ENCODE peak calls at places on chromosomes 6 and 20, in five cellular contexts. V is adipocyte, L is HS-5, U is coronary artery, D is OCI-LY7. M is an unnamed sample.

GRCh38 chr20:41173791-41174341 is 36.5 kb downstream of the PLCG1 start:
- DNase-seq in V (no peak), D (no peak), L (no peak), U (peak), M (no peak)

GRCh38 chr20:8020314-8021079 is 936 bp upstream of the TMX4 start:
- DNase-seq in V (peak), U (no peak), L (no peak), D (peak), M (peak)

GRCh38 chr6:74410630-74411029 is 714.6 kb downstream of the CD109 start:
- DNase-seq in D (no peak), V (peak), U (no peak), L (no peak), M (no peak)

GRCh38 chr6:5213851-5214507 is 46.8 kb downstream of the LYRM4 start:
- DNase-seq in L (no peak), D (no peak), V (peak), U (no peak), M (no peak)

GRCh38 chr20:41499961-41500725 is 118.0 kb downstream of the CHD6 start:
- DNase-seq in D (no peak), L (no peak), V (peak), U (no peak), M (no peak)

GRCh38 chr6:3016473-3017280 is 17.0 kb downstream of the NQO2 start:
- DNase-seq in L (no peak), V (no peak), D (no peak), U (no peak), M (no peak)

GRCh38 chr6:56282391-56282790 is 35.0 kb upstream of the COL21A1 start:
- DNase-seq in L (no peak), D (no peak), U (no peak), V (peak), M (no peak)

GRCh38 chr20:47353697-47354387 is 2.7 kb downstream of the ZMYND8 start:
- DNase-seq in D (no peak), L (no peak), V (no peak), U (no peak), M (no peak)

GRCh38 chr6:129494099-129494498 is 215.9 kb downstream of the ARHGAP18 start:
- DNase-seq in L (no peak), D (no peak), U (no peak), V (peak), M (no peak)

GRCh38 chr20:20368414-20369352 is 779 bp downstream of the INSM1 start:
- DNase-seq in D (no peak), L (no peak), V (peak), U (no peak), M (peak)

GRCh38 chr6:71523548-71523947 is 234.9 kb downstream of the OGFRL1 start:
- DNase-seq in D (no peak), U (no peak), L (no peak), V (no peak), M (no peak)

GRCh38 chr20:17536944-17537444 is 5.8 kb upstream of the BFSP1 start:
- DNase-seq in L (no peak), V (peak), U (peak), D (peak), M (peak)

GRCh38 chr6:141685416-141685815 is 447.3 kb upstream of the GJE1 start:
- DNase-seq in L (peak), D (no peak), V (peak), U (no peak), M (no peak)

GRCh38 chr6:35973670-35974222 is 50.7 kb downstream of the SLC26A8 start:
- DNase-seq in V (no peak), L (no peak), D (no peak), U (no peak), M (peak)